ENCODE peak calls at places on chromosomes 4 and X, in six cellular contexts. One of them, this sample, is unnamed.

GRCh38 chr4:94926936-94927335 is 169.2 kb downstream of the BMPR1B start:
- DNase-seq in stimulated activated CD4-positive, alpha-beta T cell treated with anti-CD3 and anti-CD28 coated beads, TNF-alpha, amount 100 ng/mL, for 1 hour: no peak
- DNase-seq in activated CD4-positive, alpha-beta T cell treated with anti-CD3 and anti-CD28 coated beads for 1 hour: no peak
- DNase-seq in activated CD8-positive, alpha-beta memory T cell treated with anti-CD3 and anti-CD28 coated beads for 24 hours: no peak
- DNase-seq in HL-60: no peak
- DNase-seq in NCI-H1417: no peak
- DNase-seq in this sample: no peak

GRCh38 chrX:67288958-67289641 is 254.7 kb upstream of the AR start:
- DNase-seq in stimulated activated CD4-positive, alpha-beta T cell treated with anti-CD3 and anti-CD28 coated beads, TNF-alpha, amount 100 ng/mL, for 1 hour: no peak
- DNase-seq in activated CD4-positive, alpha-beta T cell treated with anti-CD3 and anti-CD28 coated beads for 1 hour: no peak
- DNase-seq in activated CD8-positive, alpha-beta memory T cell treated with anti-CD3 and anti-CD28 coated beads for 24 hours: no peak
- DNase-seq in HL-60: no peak
- DNase-seq in NCI-H1417: no peak
- DNase-seq in this sample: no peak

GRCh38 chr4:65437102-65437501 is 233.2 kb downstream of the EPHA5 start:
- DNase-seq in stimulated activated CD4-positive, alpha-beta T cell treated with anti-CD3 and anti-CD28 coated beads, TNF-alpha, amount 100 ng/mL, for 1 hour: no peak
- DNase-seq in activated CD4-positive, alpha-beta T cell treated with anti-CD3 and anti-CD28 coated beads for 1 hour: no peak
- DNase-seq in activated CD8-positive, alpha-beta memory T cell treated with anti-CD3 and anti-CD28 coated beads for 24 hours: no peak
- DNase-seq in HL-60: no peak
- DNase-seq in NCI-H1417: no peak
- DNase-seq in this sample: no peak

GRCh38 chrX:38636949-38637819 is 75.8 kb downstream of the TSPAN7 start:
- DNase-seq in stimulated activated CD4-positive, alpha-beta T cell treated with anti-CD3 and anti-CD28 coated beads, TNF-alpha, amount 100 ng/mL, for 1 hour: no peak
- DNase-seq in activated CD4-positive, alpha-beta T cell treated with anti-CD3 and anti-CD28 coated beads for 1 hour: no peak
- DNase-seq in activated CD8-positive, alpha-beta memory T cell treated with anti-CD3 and anti-CD28 coated beads for 24 hours: no peak
- DNase-seq in HL-60: no peak
- DNase-seq in NCI-H1417: no peak
- DNase-seq in this sample: no peak

GRCh38 chr4:68167706-68168105 is 38.0 kb upstream of the TMPRSS11F start:
- DNase-seq in stimulated activated CD4-positive, alpha-beta T cell treated with anti-CD3 and anti-CD28 coated beads, TNF-alpha, amount 100 ng/mL, for 1 hour: no peak
- DNase-seq in activated CD4-positive, alpha-beta T cell treated with anti-CD3 and anti-CD28 coated beads for 1 hour: no peak
- DNase-seq in activated CD8-positive, alpha-beta memory T cell treated with anti-CD3 and anti-CD28 coated beads for 24 hours: no peak
- DNase-seq in HL-60: no peak
- DNase-seq in NCI-H1417: no peak
- DNase-seq in this sample: no peak

GRCh38 chr4:169051936-169052335 is 41.9 kb upstream of the CBR4 start:
- DNase-seq in stimulated activated CD4-positive, alpha-beta T cell treated with anti-CD3 and anti-CD28 coated beads, TNF-alpha, amount 100 ng/mL, for 1 hour: no peak
- DNase-seq in activated CD4-positive, alpha-beta T cell treated with anti-CD3 and anti-CD28 coated beads for 1 hour: no peak
- DNase-seq in activated CD8-positive, alpha-beta memory T cell treated with anti-CD3 and anti-CD28 coated beads for 24 hours: no peak
- DNase-seq in HL-60: no peak
- DNase-seq in NCI-H1417: no peak
- DNase-seq in this sample: no peak

GRCh38 chrX:69285401-69285871 is 120.2 kb upstream of the PJA1 start:
- DNase-seq in stimulated activated CD4-positive, alpha-beta T cell treated with anti-CD3 and anti-CD28 coated beads, TNF-alpha, amount 100 ng/mL, for 1 hour: no peak
- DNase-seq in activated CD4-positive, alpha-beta T cell treated with anti-CD3 and anti-CD28 coated beads for 1 hour: no peak
- DNase-seq in activated CD8-positive, alpha-beta memory T cell treated with anti-CD3 and anti-CD28 coated beads for 24 hours: no peak
- DNase-seq in HL-60: no peak
- DNase-seq in NCI-H1417: no peak
- DNase-seq in this sample: no peak

GRCh38 chr4:147755567-147756295 is 23.8 kb downstream of the ARHGAP10 start:
- DNase-seq in stimulated activated CD4-positive, alpha-beta T cell treated with anti-CD3 and anti-CD28 coated beads, TNF-alpha, amount 100 ng/mL, for 1 hour: no peak
- DNase-seq in activated CD4-positive, alpha-beta T cell treated with anti-CD3 and anti-CD28 coated beads for 1 hour: no peak
- DNase-seq in activated CD8-positive, alpha-beta memory T cell treated with anti-CD3 and anti-CD28 coated beads for 24 hours: no peak
- DNase-seq in HL-60: no peak
- DNase-seq in NCI-H1417: no peak
- DNase-seq in this sample: no peak

GRCh38 chr4:109562457-109563237 is 2.6 kb downstream of the MCUB start:
- DNase-seq in stimulated activated CD4-positive, alpha-beta T cell treated with anti-CD3 and anti-CD28 coated beads, TNF-alpha, amount 100 ng/mL, for 1 hour: no peak
- DNase-seq in activated CD4-positive, alpha-beta T cell treated with anti-CD3 and anti-CD28 coated beads for 1 hour: no peak
- DNase-seq in activated CD8-positive, alpha-beta memory T cell treated with anti-CD3 and anti-CD28 coated beads for 24 hours: no peak
- DNase-seq in HL-60: no peak
- DNase-seq in NCI-H1417: peak; percentile 57
- DNase-seq in this sample: no peak

GRCh38 chr4:143986173-143986572 is 33.0 kb downstream of the GYPB start:
- DNase-seq in stimulated activated CD4-positive, alpha-beta T cell treated with anti-CD3 and anti-CD28 coated beads, TNF-alpha, amount 100 ng/mL, for 1 hour: no peak
- DNase-seq in activated CD4-positive, alpha-beta T cell treated with anti-CD3 and anti-CD28 coated beads for 1 hour: no peak
- DNase-seq in activated CD8-positive, alpha-beta memory T cell treated with anti-CD3 and anti-CD28 coated beads for 24 hours: no peak
- DNase-seq in HL-60: no peak
- DNase-seq in NCI-H1417: no peak
- DNase-seq in this sample: no peak

GRCh38 chrX:124963717-124964116 is 356.0 kb upstream of the TEX13C start:
- DNase-seq in stimulated activated CD4-positive, alpha-beta T cell treated with anti-CD3 and anti-CD28 coated beads, TNF-alpha, amount 100 ng/mL, for 1 hour: no peak
- DNase-seq in activated CD4-positive, alpha-beta T cell treated with anti-CD3 and anti-CD28 coated beads for 1 hour: no peak
- DNase-seq in activated CD8-positive, alpha-beta memory T cell treated with anti-CD3 and anti-CD28 coated beads for 24 hours: no peak
- DNase-seq in HL-60: no peak
- DNase-seq in NCI-H1417: no peak
- DNase-seq in this sample: no peak

GRCh38 chr4:1026115-1026514 is 14.7 kb downstream of the FGFRL1 start:
- DNase-seq in stimulated activated CD4-positive, alpha-beta T cell treated with anti-CD3 and anti-CD28 coated beads, TNF-alpha, amount 100 ng/mL, for 1 hour: peak; percentile 31
- DNase-seq in activated CD4-positive, alpha-beta T cell treated with anti-CD3 and anti-CD28 coated beads for 1 hour: no peak
- DNase-seq in activated CD8-positive, alpha-beta memory T cell treated with anti-CD3 and anti-CD28 coated beads for 24 hours: no peak
- DNase-seq in HL-60: peak; percentile 10
- DNase-seq in NCI-H1417: no peak
- DNase-seq in this sample: no peak

GRCh38 chr4:169677150-169677732 is 56.9 kb downstream of the CLCN3 start:
- DNase-seq in stimulated activated CD4-positive, alpha-beta T cell treated with anti-CD3 and anti-CD28 coated beads, TNF-alpha, amount 100 ng/mL, for 1 hour: no peak
- DNase-seq in activated CD4-positive, alpha-beta T cell treated with anti-CD3 and anti-CD28 coated beads for 1 hour: no peak
- DNase-seq in activated CD8-positive, alpha-beta memory T cell treated with anti-CD3 and anti-CD28 coated beads for 24 hours: no peak
- DNase-seq in HL-60: no peak
- DNase-seq in NCI-H1417: peak; percentile 17
- DNase-seq in this sample: no peak

GRCh38 chrX:45758738-45759397 is 558.2 kb upstream of the DIPK2B start:
- DNase-seq in stimulated activated CD4-positive, alpha-beta T cell treated with anti-CD3 and anti-CD28 coated beads, TNF-alpha, amount 100 ng/mL, for 1 hour: no peak
- DNase-seq in activated CD4-positive, alpha-beta T cell treated with anti-CD3 and anti-CD28 coated beads for 1 hour: no peak
- DNase-seq in activated CD8-positive, alpha-beta memory T cell treated with anti-CD3 and anti-CD28 coated beads for 24 hours: peak; percentile 69
- DNase-seq in HL-60: peak; percentile 32
- DNase-seq in NCI-H1417: no peak
- DNase-seq in this sample: no peak

GRCh38 chr4:85824166-85824945 is 349.4 kb downstream of the ARHGAP24 start:
- DNase-seq in stimulated activated CD4-positive, alpha-beta T cell treated with anti-CD3 and anti-CD28 coated beads, TNF-alpha, amount 100 ng/mL, for 1 hour: no peak
- DNase-seq in activated CD4-positive, alpha-beta T cell treated with anti-CD3 and anti-CD28 coated beads for 1 hour: no peak
- DNase-seq in activated CD8-positive, alpha-beta memory T cell treated with anti-CD3 and anti-CD28 coated beads for 24 hours: no peak
- DNase-seq in HL-60: no peak
- DNase-seq in NCI-H1417: no peak
- DNase-seq in this sample: no peak

GRCh38 chr4:168880811-168881595 is 129.1 kb downstream of the CBR4 start:
- DNase-seq in stimulated activated CD4-positive, alpha-beta T cell treated with anti-CD3 and anti-CD28 coated beads, TNF-alpha, amount 100 ng/mL, for 1 hour: no peak
- DNase-seq in activated CD4-positive, alpha-beta T cell treated with anti-CD3 and anti-CD28 coated beads for 1 hour: no peak
- DNase-seq in activated CD8-positive, alpha-beta memory T cell treated with anti-CD3 and anti-CD28 coated beads for 24 hours: no peak
- DNase-seq in HL-60: peak; percentile 91
- DNase-seq in NCI-H1417: no peak
- DNase-seq in this sample: no peak

GRCh38 chr4:40445671-40446070 is 110.5 kb downstream of the CHRNA9 start:
- DNase-seq in stimulated activated CD4-positive, alpha-beta T cell treated with anti-CD3 and anti-CD28 coated beads, TNF-alpha, amount 100 ng/mL, for 1 hour: no peak
- DNase-seq in activated CD4-positive, alpha-beta T cell treated with anti-CD3 and anti-CD28 coated beads for 1 hour: no peak
- DNase-seq in activated CD8-positive, alpha-beta memory T cell treated with anti-CD3 and anti-CD28 coated beads for 24 hours: no peak
- DNase-seq in HL-60: no peak
- DNase-seq in NCI-H1417: no peak
- DNase-seq in this sample: no peak

GRCh38 chrX:19810370-19810769 is 77.0 kb downstream of the SH3KBP1 start:
- DNase-seq in stimulated activated CD4-positive, alpha-beta T cell treated with anti-CD3 and anti-CD28 coated beads, TNF-alpha, amount 100 ng/mL, for 1 hour: no peak
- DNase-seq in activated CD4-positive, alpha-beta T cell treated with anti-CD3 and anti-CD28 coated beads for 1 hour: no peak
- DNase-seq in activated CD8-positive, alpha-beta memory T cell treated with anti-CD3 and anti-CD28 coated beads for 24 hours: no peak
- DNase-seq in HL-60: peak; percentile 20
- DNase-seq in NCI-H1417: no peak
- DNase-seq in this sample: peak; percentile 83

GRCh38 chr4:76300012-76300411 is 6.5 kb upstream of the STBD1 start:
- DNase-seq in stimulated activated CD4-positive, alpha-beta T cell treated with anti-CD3 and anti-CD28 coated beads, TNF-alpha, amount 100 ng/mL, for 1 hour: no peak
- DNase-seq in activated CD4-positive, alpha-beta T cell treated with anti-CD3 and anti-CD28 coated beads for 1 hour: no peak
- DNase-seq in activated CD8-positive, alpha-beta memory T cell treated with anti-CD3 and anti-CD28 coated beads for 24 hours: no peak
- DNase-seq in HL-60: peak; percentile 63
- DNase-seq in NCI-H1417: no peak
- DNase-seq in this sample: no peak

GRCh38 chr4:45350438-45350837 is 624.1 kb upstream of the GNPDA2 start:
- DNase-seq in stimulated activated CD4-positive, alpha-beta T cell treated with anti-CD3 and anti-CD28 coated beads, TNF-alpha, amount 100 ng/mL, for 1 hour: no peak
- DNase-seq in activated CD4-positive, alpha-beta T cell treated with anti-CD3 and anti-CD28 coated beads for 1 hour: no peak
- DNase-seq in activated CD8-positive, alpha-beta memory T cell treated with anti-CD3 and anti-CD28 coated beads for 24 hours: no peak
- DNase-seq in HL-60: no peak
- DNase-seq in NCI-H1417: no peak
- DNase-seq in this sample: no peak

GRCh38 chr4:118736867-118737266 is 51.7 kb downstream of the METTL14 start:
- DNase-seq in stimulated activated CD4-positive, alpha-beta T cell treated with anti-CD3 and anti-CD28 coated beads, TNF-alpha, amount 100 ng/mL, for 1 hour: no peak
- DNase-seq in activated CD4-positive, alpha-beta T cell treated with anti-CD3 and anti-CD28 coated beads for 1 hour: no peak
- DNase-seq in activated CD8-positive, alpha-beta memory T cell treated with anti-CD3 and anti-CD28 coated beads for 24 hours: no peak
- DNase-seq in HL-60: no peak
- DNase-seq in NCI-H1417: no peak
- DNase-seq in this sample: no peak

GRCh38 chrX:80285131-80285773 is 135.0 kb upstream of the TENT5D start:
- DNase-seq in stimulated activated CD4-positive, alpha-beta T cell treated with anti-CD3 and anti-CD28 coated beads, TNF-alpha, amount 100 ng/mL, for 1 hour: no peak
- DNase-seq in activated CD4-positive, alpha-beta T cell treated with anti-CD3 and anti-CD28 coated beads for 1 hour: no peak
- DNase-seq in activated CD8-positive, alpha-beta memory T cell treated with anti-CD3 and anti-CD28 coated beads for 24 hours: no peak
- DNase-seq in HL-60: peak; percentile 20
- DNase-seq in NCI-H1417: peak; percentile 3
- DNase-seq in this sample: peak; percentile 9

GRCh38 chr4:168656055-168656660 is 159.3 kb downstream of the PALLD start:
- DNase-seq in stimulated activated CD4-positive, alpha-beta T cell treated with anti-CD3 and anti-CD28 coated beads, TNF-alpha, amount 100 ng/mL, for 1 hour: no peak
- DNase-seq in activated CD4-positive, alpha-beta T cell treated with anti-CD3 and anti-CD28 coated beads for 1 hour: no peak
- DNase-seq in activated CD8-positive, alpha-beta memory T cell treated with anti-CD3 and anti-CD28 coated beads for 24 hours: no peak
- DNase-seq in HL-60: no peak
- DNase-seq in NCI-H1417: peak; percentile 35
- DNase-seq in this sample: no peak

GRCh38 chr4:16705341-16705740 is 193.1 kb downstream of the LDB2 start:
- DNase-seq in stimulated activated CD4-positive, alpha-beta T cell treated with anti-CD3 and anti-CD28 coated beads, TNF-alpha, amount 100 ng/mL, for 1 hour: no peak
- DNase-seq in activated CD4-positive, alpha-beta T cell treated with anti-CD3 and anti-CD28 coated beads for 1 hour: no peak
- DNase-seq in activated CD8-positive, alpha-beta memory T cell treated with anti-CD3 and anti-CD28 coated beads for 24 hours: no peak
- DNase-seq in HL-60: no peak
- DNase-seq in NCI-H1417: no peak
- DNase-seq in this sample: no peak

GRCh38 chrX:74461384-74461783 is 40.1 kb downstream of the SLC16A2 start:
- DNase-seq in stimulated activated CD4-positive, alpha-beta T cell treated with anti-CD3 and anti-CD28 coated beads, TNF-alpha, amount 100 ng/mL, for 1 hour: no peak
- DNase-seq in activated CD4-positive, alpha-beta T cell treated with anti-CD3 and anti-CD28 coated beads for 1 hour: no peak
- DNase-seq in activated CD8-positive, alpha-beta memory T cell treated with anti-CD3 and anti-CD28 coated beads for 24 hours: no peak
- DNase-seq in HL-60: no peak
- DNase-seq in NCI-H1417: no peak
- DNase-seq in this sample: no peak